ENCODE peak calls at places on chromosomes 16 and 17, in seven cellular contexts. F, U, P, Q, W, E and L are unnamed samples.
A peak's percentile ranks its signal among the peaks of the same experiment; 100 is the strongest.

GRCh38 chr17:35099929-35100328 is 19.7 kb downstream of the RAD51D start:
- DNase-seq in F (no peak), U (no peak), P (no peak), Q (no peak), W (no peak), E (no peak), L (no peak)

GRCh38 chr17:10003705-10004104 is 98.6 kb upstream of the RCVRN start:
- DNase-seq in F (no peak), U (no peak), P (no peak), Q (no peak), W (no peak), E (no peak), L (no peak)

GRCh38 chr17:65633988-65634387 is 72.5 kb upstream of the AXIN2 start:
- DNase-seq in F (peak; percentile 78), U (no peak), P (no peak), Q (no peak), W (no peak), E (peak; percentile 31), L (no peak)

GRCh38 chr17:8887834-8888703 is 20.6 kb upstream of the PIK3R6 start:
- DNase-seq in F (no peak), U (peak; percentile 71), P (no peak), Q (no peak), W (no peak), E (peak; percentile 17), L (no peak)

GRCh38 chr17:45398800-45399199 is 33.9 kb downstream of the ARHGAP27 start:
- DNase-seq in F (no peak), U (no peak), P (no peak), Q (no peak), W (no peak), E (no peak), L (no peak)

GRCh38 chr17:7629939-7630571 is at the start of gene SHBG:
- DNase-seq in F (no peak), U (no peak), P (peak; percentile 35), Q (no peak), W (no peak), E (no peak), L (no peak)

GRCh38 chr16:87361916-87362619 is 21.5 kb downstream of the FBXO31 start:
- DNase-seq in F (no peak), U (no peak), P (no peak), Q (no peak), W (no peak), E (no peak), L (no peak)

GRCh38 chr17:17741346-17742023 is 60.2 kb downstream of the RAI1 start:
- DNase-seq in F (no peak), U (no peak), P (peak; percentile 58), Q (no peak), W (no peak), E (no peak), L (no peak)

GRCh38 chr17:27343972-27344607 is 50.2 kb downstream of the WSB1 start:
- DNase-seq in F (peak; percentile 46), U (no peak), P (no peak), Q (no peak), W (no peak), E (peak; percentile 77), L (no peak)

GRCh38 chr16:6193718-6194117 is 1096.1 kb upstream of the EEF2KMT start:
- DNase-seq in F (no peak), U (peak; percentile 81), P (no peak), Q (no peak), W (no peak), E (no peak), L (no peak)

GRCh38 chr16:11253995-11254912 is 1.8 kb downstream of the SOCS1 start:
- DNase-seq in F (no peak), U (no peak), P (no peak), Q (peak; percentile 49), W (no peak), E (no peak), L (no peak)

GRCh38 chr17:47816111-47816735 is 5.4 kb downstream of the OSBPL7 start:
- DNase-seq in F (no peak), U (no peak), P (no peak), Q (no peak), W (no peak), E (no peak), L (no peak)

GRCh38 chr16:66572356-66572755 is 6.1 kb downstream of the CMTM1 start:
- DNase-seq in F (no peak), U (no peak), P (no peak), Q (no peak), W (no peak), E (no peak), L (no peak)

GRCh38 chr16:30377050-30377811 is 2.6 kb downstream of the MYL11 start:
- DNase-seq in F (no peak), U (no peak), P (no peak), Q (no peak), W (peak; percentile 27), E (no peak), L (no peak)

GRCh38 chr17:70037498-70037897 is 37.5 kb upstream of the KCNJ16 start:
- DNase-seq in F (no peak), U (no peak), P (no peak), Q (no peak), W (no peak), E (peak; percentile 18), L (no peak)